ENCODE peak calls at places on chromosomes 3 and 15, in four cellular contexts. V is mammary epithelial cell, K is progenitor cell of endocrine pancreas, E is MM.1S. B is an unnamed sample.

GRCh38 chr15:25238716-25239470 is 199.9 kb downstream of the UBE3A start:
- DNase-seq in V (no peak), K (no peak), E (no peak), B (no peak)

GRCh38 chr15:100516592-100517489 is 11.9 kb downstream of the CERS3 start:
- DNase-seq in V (no peak), K (no peak), E (no peak), B (no peak)

GRCh38 chr3:172307143-172307560 is 141.1 kb downstream of the GHSR start:
- DNase-seq in V (peak), K (no peak), E (no peak), B (no peak)

GRCh38 chr3:197309528-197310361 is 11.3 kb upstream of the DLG1 start:
- DNase-seq in V (peak), K (no peak), E (peak), B (no peak)

GRCh38 chr3:63128380-63128779 is 149.7 kb upstream of the SYNPR start:
- DNase-seq in V (no peak), K (no peak), E (no peak), B (no peak)

GRCh38 chr15:62059818-62060115 is 480 bp downstream of the VPS13C start:
- DNase-seq in V (peak), K (no peak), E (peak), B (peak)

GRCh38 chr15:73897441-73898261 is 24.3 kb downstream of the TBC1D21 start:
- DNase-seq in V (peak), K (no peak), E (peak), B (peak)

GRCh38 chr15:26767169-26767670 is 5.6 kb downstream of the GABRB3 start:
- DNase-seq in V (no peak), K (no peak), E (no peak), B (no peak)

GRCh38 chr3:13189639-13190375 is 116.6 kb upstream of the IQSEC1 start:
- DNase-seq in V (peak), K (no peak), E (no peak), B (no peak)

GRCh38 chr15:56361978-56362377 is 3.2 kb upstream of the TEX9 start:
- DNase-seq in V (no peak), K (no peak), E (no peak), B (no peak)

GRCh38 chr3:187958432-187959003 is 195.4 kb upstream of the LPP start:
- DNase-seq in V (no peak), K (no peak), E (no peak), B (no peak)

GRCh38 chr3:61066800-61067199 is 184.5 kb downstream of the FHIT start:
- DNase-seq in V (no peak), K (no peak), E (no peak), B (no peak)

GRCh38 chr3:21477896-21478295 is 273.1 kb downstream of the ZNF385D start:
- DNase-seq in V (no peak), K (no peak), E (no peak), B (no peak)

GRCh38 chr3:152404976-152405375 is 136.2 kb downstream of the MBNL1 start:
- DNase-seq in V (no peak), K (no peak), E (no peak), B (no peak)

GRCh38 chr15:28019594-28020320 is 79.4 kb downstream of the OCA2 start:
- DNase-seq in V (no peak), K (no peak), E (no peak), B (no peak)

GRCh38 chr15:28942521-28943035 is 56.8 kb downstream of the APBA2 start:
- DNase-seq in V (no peak), K (no peak), E (no peak), B (no peak)

GRCh38 chr3:100042577-100042981 is 71.7 kb downstream of the FILIP1L start:
- DNase-seq in V (no peak), K (no peak), E (no peak), B (no peak)

GRCh38 chr15:57375827-57376694 is at the start of gene CGNL1:
- DNase-seq in V (no peak), K (peak), E (no peak), B (peak)

GRCh38 chr3:150699068-150699635 is 4.6 kb downstream of the ERICH6 start:
- DNase-seq in V (peak), K (no peak), E (no peak), B (no peak)

GRCh38 chr3:126541628-126542339 is 16.9 kb downstream of the C3orf22 start:
- DNase-seq in V (no peak), K (peak), E (no peak), B (no peak)

GRCh38 chr3:51682079-51682478 is 11.0 kb downstream of the TEX264 start:
- DNase-seq in V (peak), K (no peak), E (peak), B (peak)
- TF ChIP-seq CTCF in V (peak), K (peak), E (peak), B (peak)

GRCh38 chr3:16601539-16602005 is 3.7 kb downstream of the DAZL start:
- DNase-seq in V (no peak), K (no peak), E (no peak), B (no peak)

GRCh38 chr3:16604887-16605602 is at the start of gene DAZL:
- DNase-seq in V (no peak), K (no peak), E (no peak), B (no peak)

GRCh38 chr3:16605966-16606365 is 743 bp upstream of the DAZL start:
- DNase-seq in V (no peak), K (no peak), E (no peak), B (no peak)

GRCh38 chr3:16606398-16606797 is 1.2 kb upstream of the DAZL start:
- DNase-seq in V (no peak), K (no peak), E (no peak), B (peak)

DNA sequence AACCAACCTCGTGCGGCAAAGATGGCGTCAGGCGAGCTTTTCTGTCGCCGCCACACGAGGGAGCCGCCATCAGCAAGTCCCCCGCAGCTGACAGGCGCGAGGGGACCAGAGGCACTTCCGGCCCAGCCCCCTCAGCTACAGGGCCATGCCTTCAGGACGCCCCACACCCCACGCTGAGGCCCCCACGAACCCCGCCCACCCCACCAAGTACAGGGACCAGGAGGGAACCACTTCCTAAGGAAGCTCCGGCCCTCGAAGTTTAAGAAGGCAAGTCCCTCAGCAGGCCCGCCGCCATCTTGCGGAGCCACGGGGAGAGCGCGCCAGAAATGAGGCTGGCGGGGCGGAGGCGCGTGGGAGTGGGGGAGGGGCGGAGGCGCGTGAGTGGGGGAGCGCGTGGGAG is 790 bp downstream of the DAZL start:
- DNase-seq in V (no peak), K (no peak), E (no peak), B (no peak)
- TF ChIP-seq CTCF in V (no peak), K (no peak), E (no peak), B (no peak)

GRCh38 chr15:65388306-65389080 is 10.7 kb upstream of the IGDCC3 start:
- DNase-seq in V (no peak), K (no peak), E (no peak), B (no peak)

GRCh38 chr15:65385868-65386253 is 8.1 kb upstream of the IGDCC3 start:
- DNase-seq in V (no peak), K (no peak), E (no peak), B (no peak)

GRCh38 chr15:65384895-65385867 is 7.4 kb upstream of the IGDCC3 start:
- DNase-seq in V (peak), K (peak), E (peak), B (peak)

GRCh38 chr15:65386376-65386775 is 8.6 kb upstream of the IGDCC3 start:
- DNase-seq in V (no peak), K (no peak), E (no peak), B (no peak)

GRCh38 chr15:65386886-65387285 is 9.1 kb upstream of the IGDCC3 start:
- DNase-seq in V (no peak), K (no peak), E (no peak), B (no peak)
- TF ChIP-seq CTCF in V (no peak), K (no peak), E (no peak), B (no peak)

DNA sequence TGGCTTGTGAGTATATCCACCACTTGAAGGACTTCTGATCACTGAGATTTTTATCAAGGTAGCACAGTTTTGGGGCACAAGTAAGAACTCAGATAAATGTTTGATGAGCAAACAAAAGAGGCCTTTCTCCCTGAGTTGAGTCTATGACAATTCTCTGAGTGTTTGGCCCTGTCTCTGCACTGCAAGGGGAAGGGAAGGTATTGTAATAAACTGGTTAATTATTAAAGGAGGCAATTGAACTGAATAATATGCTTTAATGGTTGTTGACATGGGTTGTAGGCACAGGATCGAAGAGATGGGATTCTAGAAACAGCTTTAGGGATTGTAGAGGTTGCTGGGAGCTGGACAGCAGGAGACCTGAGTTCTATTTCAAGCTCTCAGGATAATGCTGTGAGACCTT is 95.0 kb upstream of the MRPL3 start:
- DNase-seq in V (no peak), K (no peak), E (no peak), B (no peak)
- TF ChIP-seq CTCF in V (no peak), K (no peak), E (no peak), B (no peak)